ENCODE peak calls at places on chromosome 1, in nine cellular contexts. F, K, V, G, J, X, N, U and B are unnamed samples.

GRCh38 chr1:200028586-200029034 is 1.1 kb downstream of the NR5A2 start:
- DNase-seq in F (no peak), K (no peak), V (no peak), G (no peak), J (no peak), X (no peak), N (no peak), U (no peak), B (no peak)

GRCh38 chr1:7984826-7985225 is 23.3 kb downstream of the PARK7 start:
- DNase-seq in F (no peak), K (no peak), V (no peak), G (no peak), J (no peak), X (no peak), N (no peak), U (no peak), B (no peak)

GRCh38 chr1:20119351-20119750 is at the start of gene PLA2G2D:
- DNase-seq in F (no peak), K (no peak), V (no peak), G (no peak), J (no peak), X (no peak), N (no peak), U (no peak), B (no peak)

GRCh38 chr1:12112711-12113161 is 49.6 kb downstream of the TNFRSF8 start:
- DNase-seq in F (no peak), K (no peak), V (no peak), G (no peak), J (no peak), X (no peak), N (no peak), U (no peak), B (no peak)

GRCh38 chr1:223670458-223671159 is 5.1 kb upstream of the CAPN8 start:
- DNase-seq in F (peak; percentile 47), K (peak; percentile 34), V (no peak), G (peak; percentile 18), J (no peak), X (peak; percentile 24), N (no peak), U (no peak), B (peak; percentile 65)

GRCh38 chr1:98027044-98027443 is 106.2 kb upstream of the DPYD start:
- DNase-seq in F (no peak), K (no peak), V (no peak), G (no peak), J (no peak), X (no peak), N (no peak), U (no peak), B (no peak)

GRCh38 chr1:44670751-44671640 is 3.3 kb downstream of the TMEM53 start:
- DNase-seq in F (no peak), K (no peak), V (no peak), G (no peak), J (no peak), X (no peak), N (no peak), U (no peak), B (no peak)

GRCh38 chr1:183433703-183434102 is 15.5 kb upstream of the NMNAT2 start:
- DNase-seq in F (no peak), K (no peak), V (no peak), G (peak; percentile 9), J (no peak), X (no peak), N (no peak), U (no peak), B (no peak)

GRCh38 chr1:6365047-6365446 is 28.5 kb downstream of the ACOT7 start:
- DNase-seq in F (no peak), K (no peak), V (no peak), G (no peak), J (no peak), X (peak; percentile 66), N (no peak), U (no peak), B (no peak)

GRCh38 chr1:61184035-61184713 is 101.8 kb downstream of the NFIA start:
- DNase-seq in F (no peak), K (peak; percentile 86), V (no peak), G (peak; percentile 13), J (peak; percentile 32), X (no peak), N (peak; percentile 31), U (peak; percentile 82), B (peak; percentile 90)

GRCh38 chr1:153663211-153663610 is 4.7 kb downstream of the SNAPIN start:
- DNase-seq in F (no peak), K (no peak), V (no peak), G (no peak), J (no peak), X (no peak), N (no peak), U (no peak), B (no peak)

GRCh38 chr1:8284167-8284566 is 33.7 kb upstream of the SLC45A1 start:
- DNase-seq in F (peak; percentile 16), K (no peak), V (no peak), G (no peak), J (no peak), X (no peak), N (no peak), U (no peak), B (no peak)

GRCh38 chr1:2795926-2796325 is 5.6 kb downstream of the TTC34 start:
- DNase-seq in F (no peak), K (no peak), V (no peak), G (no peak), J (no peak), X (no peak), N (no peak), U (no peak), B (no peak)

GRCh38 chr1:222182641-222183040 is 365.3 kb downstream of the HHIPL2 start:
- DNase-seq in F (no peak), K (no peak), V (no peak), G (no peak), J (peak; percentile 6), X (no peak), N (no peak), U (no peak), B (no peak)

GRCh38 chr1:32240140-32240951 is 6.7 kb upstream of the FAM167B start:
- DNase-seq in F (no peak), K (peak; percentile 54), V (no peak), G (peak; percentile 57), J (no peak), X (peak; percentile 62), N (no peak), U (no peak), B (peak; percentile 72)

GRCh38 chr1:202266061-202266765 is 72.6 kb downstream of the LGR6 start:
- DNase-seq in F (no peak), K (no peak), V (no peak), G (no peak), J (no peak), X (no peak), N (no peak), U (no peak), B (no peak)

GRCh38 chr1:42576935-42577334 is 81.3 kb upstream of the PPIH start:
- DNase-seq in F (no peak), K (no peak), V (no peak), G (no peak), J (no peak), X (no peak), N (no peak), U (no peak), B (no peak)

GRCh38 chr1:9861371-9861770 is 37.6 kb upstream of the CLSTN1 start:
- DNase-seq in F (no peak), K (no peak), V (no peak), G (no peak), J (no peak), X (no peak), N (no peak), U (no peak), B (no peak)

GRCh38 chr1:14994841-14995437 is 158.6 kb upstream of the TMEM51 start:
- DNase-seq in F (no peak), K (no peak), V (no peak), G (no peak), J (no peak), X (no peak), N (no peak), U (no peak), B (no peak)

GRCh38 chr1:214648776-214649175 is 45.8 kb downstream of the CENPF start:
- DNase-seq in F (no peak), K (no peak), V (no peak), G (no peak), J (no peak), X (no peak), N (no peak), U (no peak), B (no peak)

GRCh38 chr1:201016943-201017827 is 6.3 kb downstream of the KIF21B start:
- DNase-seq in F (no peak), K (no peak), V (no peak), G (no peak), J (no peak), X (no peak), N (no peak), U (no peak), B (no peak)